ENCODE peak calls at places on chromosomes 7 and 10, in eight cellular contexts. One of them, this sample, is unnamed.

GRCh38 chr10:60417024-60417423 is 27.3 kb upstream of the ANK3 start:
- DNase-seq in BJ: no peak
- DNase-seq in CD8-positive, alpha-beta T cell: no peak
- DNase-seq in cardiac muscle cell: no peak
- DNase-seq in adrenal gland: no peak
- DNase-seq in hepatocyte: peak; percentile 16
- DNase-seq in SK-N-SH: no peak
- DNase-seq in dorsolateral prefrontal cortex: no peak
- DNase-seq in this sample: no peak

GRCh38 chr10:34644245-34644644 is 170.9 kb downstream of the PARD3 start:
- DNase-seq in BJ: no peak
- DNase-seq in CD8-positive, alpha-beta T cell: no peak
- DNase-seq in cardiac muscle cell: peak; percentile 64
- DNase-seq in adrenal gland: no peak
- DNase-seq in hepatocyte: no peak
- DNase-seq in SK-N-SH: no peak
- DNase-seq in dorsolateral prefrontal cortex: no peak
- DNase-seq in this sample: peak; percentile 49

GRCh38 chr10:133608855-133609254 is 17.7 kb downstream of the FRG2B start:
- DNase-seq in BJ: no peak
- DNase-seq in CD8-positive, alpha-beta T cell: no peak
- DNase-seq in cardiac muscle cell: peak; percentile 0
- DNase-seq in adrenal gland: no peak
- DNase-seq in hepatocyte: no peak
- DNase-seq in SK-N-SH: peak; percentile 38
- DNase-seq in dorsolateral prefrontal cortex: no peak
- DNase-seq in this sample: no peak

GRCh38 chr7:107152011-107152410 is 16.8 kb upstream of the HBP1 start:
- DNase-seq in BJ: peak; percentile 23
- DNase-seq in CD8-positive, alpha-beta T cell: no peak
- DNase-seq in cardiac muscle cell: no peak
- DNase-seq in adrenal gland: no peak
- DNase-seq in hepatocyte: peak; percentile 20
- DNase-seq in SK-N-SH: no peak
- DNase-seq in dorsolateral prefrontal cortex: no peak
- DNase-seq in this sample: no peak

GRCh38 chr10:24681476-24682088 is 42.1 kb downstream of the ARHGAP21 start:
- DNase-seq in BJ: no peak
- DNase-seq in CD8-positive, alpha-beta T cell: no peak
- DNase-seq in cardiac muscle cell: no peak
- DNase-seq in adrenal gland: no peak
- DNase-seq in hepatocyte: peak; percentile 26
- DNase-seq in SK-N-SH: no peak
- DNase-seq in dorsolateral prefrontal cortex: no peak
- DNase-seq in this sample: no peak

GRCh38 chr10:98361131-98361633 is 53.8 kb downstream of the PYROXD2 start:
- DNase-seq in BJ: peak; percentile 88
- DNase-seq in CD8-positive, alpha-beta T cell: no peak
- DNase-seq in cardiac muscle cell: peak; percentile 89
- DNase-seq in adrenal gland: peak; percentile 92
- DNase-seq in hepatocyte: peak; percentile 87
- DNase-seq in SK-N-SH: no peak
- DNase-seq in dorsolateral prefrontal cortex: no peak
- DNase-seq in this sample: peak; percentile 83

GRCh38 chr7:120402801-120403200 is 129.8 kb downstream of the KCND2 start:
- DNase-seq in BJ: no peak
- DNase-seq in CD8-positive, alpha-beta T cell: no peak
- DNase-seq in cardiac muscle cell: no peak
- DNase-seq in adrenal gland: no peak
- DNase-seq in hepatocyte: no peak
- DNase-seq in SK-N-SH: no peak
- DNase-seq in dorsolateral prefrontal cortex: no peak
- DNase-seq in this sample: no peak

GRCh38 chr7:47180268-47180826 is 401.6 kb downstream of the TNS3 start:
- DNase-seq in BJ: no peak
- DNase-seq in CD8-positive, alpha-beta T cell: no peak
- DNase-seq in cardiac muscle cell: peak; percentile 79
- DNase-seq in adrenal gland: peak; percentile 64
- DNase-seq in hepatocyte: peak; percentile 80
- DNase-seq in SK-N-SH: peak; percentile 73
- DNase-seq in dorsolateral prefrontal cortex: no peak
- DNase-seq in this sample: no peak

GRCh38 chr7:40175725-40176510 is 41.1 kb downstream of the SUGCT start:
- DNase-seq in BJ: peak; percentile 18
- DNase-seq in CD8-positive, alpha-beta T cell: no peak
- DNase-seq in cardiac muscle cell: no peak
- DNase-seq in adrenal gland: no peak
- DNase-seq in hepatocyte: no peak
- DNase-seq in SK-N-SH: no peak
- DNase-seq in dorsolateral prefrontal cortex: no peak
- DNase-seq in this sample: no peak

GRCh38 chr7:46432666-46433065 is 511.6 kb upstream of the IGFBP3 start:
- DNase-seq in BJ: peak; percentile 57
- DNase-seq in CD8-positive, alpha-beta T cell: no peak
- DNase-seq in cardiac muscle cell: no peak
- DNase-seq in adrenal gland: no peak
- DNase-seq in hepatocyte: peak; percentile 13
- DNase-seq in SK-N-SH: no peak
- DNase-seq in dorsolateral prefrontal cortex: no peak
- DNase-seq in this sample: no peak

GRCh38 chr10:70722820-70723424 is 50.6 kb downstream of the ADAMTS14 start:
- DNase-seq in BJ: peak; percentile 24
- DNase-seq in CD8-positive, alpha-beta T cell: no peak
- DNase-seq in cardiac muscle cell: no peak
- DNase-seq in adrenal gland: peak; percentile 17
- DNase-seq in hepatocyte: no peak
- DNase-seq in SK-N-SH: no peak
- DNase-seq in dorsolateral prefrontal cortex: no peak
- DNase-seq in this sample: no peak

GRCh38 chr7:19754521-19755116 is 18.8 kb downstream of the TMEM196 start:
- DNase-seq in BJ: peak; percentile 5
- DNase-seq in CD8-positive, alpha-beta T cell: no peak
- DNase-seq in cardiac muscle cell: peak; percentile 23
- DNase-seq in adrenal gland: no peak
- DNase-seq in hepatocyte: peak; percentile 32
- DNase-seq in SK-N-SH: peak; percentile 12
- DNase-seq in dorsolateral prefrontal cortex: no peak
- DNase-seq in this sample: no peak

GRCh38 chr10:3830946-3831345 is 45.9 kb upstream of the KLF6 start:
- DNase-seq in BJ: no peak
- DNase-seq in CD8-positive, alpha-beta T cell: no peak
- DNase-seq in cardiac muscle cell: no peak
- DNase-seq in adrenal gland: no peak
- DNase-seq in hepatocyte: no peak
- DNase-seq in SK-N-SH: no peak
- DNase-seq in dorsolateral prefrontal cortex: no peak
- DNase-seq in this sample: no peak

GRCh38 chr10:3827768-3828403 is 42.9 kb upstream of the KLF6 start:
- DNase-seq in BJ: no peak
- DNase-seq in CD8-positive, alpha-beta T cell: no peak
- DNase-seq in cardiac muscle cell: no peak
- DNase-seq in adrenal gland: no peak
- DNase-seq in hepatocyte: no peak
- DNase-seq in SK-N-SH: no peak
- DNase-seq in dorsolateral prefrontal cortex: no peak
- DNase-seq in this sample: no peak

GRCh38 chr10:3827266-3827665 is 42.3 kb upstream of the KLF6 start:
- DNase-seq in BJ: no peak
- DNase-seq in CD8-positive, alpha-beta T cell: no peak
- DNase-seq in cardiac muscle cell: no peak
- DNase-seq in adrenal gland: no peak
- DNase-seq in hepatocyte: no peak
- DNase-seq in SK-N-SH: no peak
- DNase-seq in dorsolateral prefrontal cortex: no peak
- DNase-seq in this sample: no peak

GRCh38 chr10:3828404-3829192 is 43.6 kb upstream of the KLF6 start:
- DNase-seq in BJ: no peak
- DNase-seq in CD8-positive, alpha-beta T cell: no peak
- DNase-seq in cardiac muscle cell: no peak
- DNase-seq in adrenal gland: peak; percentile 52
- DNase-seq in hepatocyte: peak; percentile 54
- DNase-seq in SK-N-SH: no peak
- DNase-seq in dorsolateral prefrontal cortex: no peak
- DNase-seq in this sample: no peak

GRCh38 chr10:3829193-3830050 is 44.4 kb upstream of the KLF6 start:
- DNase-seq in BJ: no peak
- DNase-seq in CD8-positive, alpha-beta T cell: no peak
- DNase-seq in cardiac muscle cell: no peak
- DNase-seq in adrenal gland: no peak
- DNase-seq in hepatocyte: no peak
- DNase-seq in SK-N-SH: no peak
- DNase-seq in dorsolateral prefrontal cortex: no peak
- DNase-seq in this sample: no peak
- H3K4me3 ChIP-seq in BJ: no peak overlapping the region
- H3K4me3 ChIP-seq in CD8-positive, alpha-beta T cell: peak overlapping the region; percentile 28
- H3K4me3 ChIP-seq in cardiac muscle cell: no peak overlapping the region
- H3K4me3 ChIP-seq in adrenal gland: no peak overlapping the region
- H3K4me3 ChIP-seq in hepatocyte: no peak overlapping the region
- H3K4me3 ChIP-seq in SK-N-SH: no peak overlapping the region
- H3K4me3 ChIP-seq in dorsolateral prefrontal cortex: peak overlapping the region; percentile 70
- H3K4me3 ChIP-seq in this sample: peak overlapping the region; percentile 21

DNA sequence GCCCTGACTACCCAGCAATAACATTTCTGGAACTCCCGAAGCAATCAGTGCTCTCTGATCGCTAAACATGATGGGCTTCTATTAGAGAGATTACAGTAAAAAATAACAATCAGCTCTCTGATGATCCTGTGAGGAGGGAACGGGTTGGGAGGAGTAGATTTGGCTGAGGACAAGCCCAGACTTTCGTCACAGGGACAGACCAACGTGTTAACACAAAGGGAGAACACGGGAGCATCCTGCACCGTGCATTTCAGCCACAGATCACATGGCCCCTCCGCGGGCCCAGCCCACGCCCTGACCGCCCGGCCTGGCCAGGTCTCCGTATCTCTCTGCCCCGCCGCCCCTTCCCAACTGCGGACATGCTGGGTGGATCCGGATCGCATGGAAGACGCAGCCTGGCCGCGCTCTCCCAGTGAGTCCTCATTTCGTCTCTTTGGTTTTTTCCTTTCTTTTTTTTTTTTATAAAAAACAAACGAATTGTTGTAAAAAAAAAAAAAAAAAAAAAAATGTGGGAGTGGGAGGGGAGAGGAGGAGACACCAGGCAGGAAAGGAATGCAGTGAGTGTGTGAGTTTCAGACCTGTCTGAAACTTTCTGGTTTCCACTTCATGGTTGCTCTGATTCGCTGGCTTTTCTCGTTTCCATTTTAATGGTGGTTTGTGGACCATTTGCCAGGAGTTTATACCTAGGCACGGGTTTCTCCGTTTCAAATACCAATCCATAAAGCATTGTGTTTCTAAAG is 94.9 kb upstream of the AGBL3 start:
- DNase-seq in BJ: peak; percentile 35
- DNase-seq in CD8-positive, alpha-beta T cell: no peak
- DNase-seq in cardiac muscle cell: peak; percentile 72
- DNase-seq in adrenal gland: peak; percentile 95
- DNase-seq in hepatocyte: peak; percentile 89
- DNase-seq in SK-N-SH: peak; percentile 88
- DNase-seq in dorsolateral prefrontal cortex: peak; percentile 59
- DNase-seq in this sample: peak; percentile 61
- H3K4me3 ChIP-seq in BJ: peak overlapping the region; percentile 43
- H3K4me3 ChIP-seq in CD8-positive, alpha-beta T cell: no peak overlapping the region
- H3K4me3 ChIP-seq in cardiac muscle cell: peak overlapping the region; percentile 48
- H3K4me3 ChIP-seq in adrenal gland: no peak overlapping the region
- H3K4me3 ChIP-seq in hepatocyte: peak overlapping the region; percentile 38
- H3K4me3 ChIP-seq in SK-N-SH: peak overlapping the region; percentile 70
- H3K4me3 ChIP-seq in dorsolateral prefrontal cortex: peak overlapping the region; percentile 71
- H3K4me3 ChIP-seq in this sample: peak overlapping the region; percentile 33

GRCh38 chr10:122955892-122956291 is 1.9 kb upstream of the C10orf88 start:
- DNase-seq in BJ: no peak
- DNase-seq in CD8-positive, alpha-beta T cell: no peak
- DNase-seq in cardiac muscle cell: no peak
- DNase-seq in adrenal gland: no peak
- DNase-seq in hepatocyte: peak; percentile 22
- DNase-seq in SK-N-SH: no peak
- DNase-seq in dorsolateral prefrontal cortex: no peak
- DNase-seq in this sample: no peak
- H3K4me3 ChIP-seq in BJ: no peak overlapping the region
- H3K4me3 ChIP-seq in CD8-positive, alpha-beta T cell: no peak overlapping the region
- H3K4me3 ChIP-seq in cardiac muscle cell: no peak overlapping the region
- H3K4me3 ChIP-seq in adrenal gland: no peak overlapping the region
- H3K4me3 ChIP-seq in hepatocyte: no peak overlapping the region
- H3K4me3 ChIP-seq in SK-N-SH: no peak overlapping the region
- H3K4me3 ChIP-seq in dorsolateral prefrontal cortex: no peak overlapping the region
- H3K4me3 ChIP-seq in this sample: no peak overlapping the region

GRCh38 chr10:71749396-71749795 is 23.9 kb downstream of the VSIR start:
- DNase-seq in BJ: no peak
- DNase-seq in CD8-positive, alpha-beta T cell: no peak
- DNase-seq in cardiac muscle cell: no peak
- DNase-seq in adrenal gland: no peak
- DNase-seq in hepatocyte: no peak
- DNase-seq in SK-N-SH: no peak
- DNase-seq in dorsolateral prefrontal cortex: no peak
- DNase-seq in this sample: no peak
- H3K4me3 ChIP-seq in BJ: no peak overlapping the region
- H3K4me3 ChIP-seq in CD8-positive, alpha-beta T cell: no peak overlapping the region
- H3K4me3 ChIP-seq in cardiac muscle cell: no peak overlapping the region
- H3K4me3 ChIP-seq in adrenal gland: no peak overlapping the region
- H3K4me3 ChIP-seq in hepatocyte: no peak overlapping the region
- H3K4me3 ChIP-seq in SK-N-SH: no peak overlapping the region
- H3K4me3 ChIP-seq in dorsolateral prefrontal cortex: no peak overlapping the region
- H3K4me3 ChIP-seq in this sample: no peak overlapping the region

GRCh38 chr7:134828361-134828760 is 48.9 kb downstream of the CALD1 start:
- DNase-seq in BJ: no peak
- DNase-seq in CD8-positive, alpha-beta T cell: no peak
- DNase-seq in cardiac muscle cell: no peak
- DNase-seq in adrenal gland: no peak
- DNase-seq in hepatocyte: no peak
- DNase-seq in SK-N-SH: no peak
- DNase-seq in dorsolateral prefrontal cortex: no peak
- DNase-seq in this sample: no peak
- H3K4me3 ChIP-seq in BJ: no peak overlapping the region
- H3K4me3 ChIP-seq in CD8-positive, alpha-beta T cell: no peak overlapping the region
- H3K4me3 ChIP-seq in cardiac muscle cell: no peak overlapping the region
- H3K4me3 ChIP-seq in adrenal gland: no peak overlapping the region
- H3K4me3 ChIP-seq in hepatocyte: no peak overlapping the region
- H3K4me3 ChIP-seq in SK-N-SH: no peak overlapping the region
- H3K4me3 ChIP-seq in dorsolateral prefrontal cortex: no peak overlapping the region
- H3K4me3 ChIP-seq in this sample: no peak overlapping the region

DNA sequence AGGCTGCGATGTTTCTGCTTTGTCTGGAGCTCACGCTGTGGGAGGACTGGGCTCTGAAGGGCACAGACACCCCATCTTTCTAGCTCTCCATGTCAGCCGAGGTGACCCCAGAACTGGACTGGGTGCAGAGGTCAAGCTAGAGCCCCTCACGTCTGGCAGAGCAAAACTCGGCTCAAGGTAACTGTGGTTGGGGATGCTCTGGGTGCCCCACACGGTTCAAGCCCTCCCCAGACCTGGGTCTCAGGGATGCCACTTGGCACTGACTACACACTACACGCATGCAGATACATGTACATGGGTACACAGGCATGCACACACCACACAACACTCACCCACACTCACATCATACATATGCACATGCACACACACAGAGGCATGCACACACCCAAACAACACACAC is 219.1 kb downstream of the DNAJB6 start:
- DNase-seq in BJ: no peak
- DNase-seq in CD8-positive, alpha-beta T cell: no peak
- DNase-seq in cardiac muscle cell: no peak
- DNase-seq in adrenal gland: no peak
- DNase-seq in hepatocyte: no peak
- DNase-seq in SK-N-SH: no peak
- DNase-seq in dorsolateral prefrontal cortex: no peak
- DNase-seq in this sample: peak; percentile 9
- H3K4me3 ChIP-seq in BJ: no peak overlapping the region
- H3K4me3 ChIP-seq in CD8-positive, alpha-beta T cell: no peak overlapping the region
- H3K4me3 ChIP-seq in cardiac muscle cell: no peak overlapping the region
- H3K4me3 ChIP-seq in adrenal gland: no peak overlapping the region
- H3K4me3 ChIP-seq in hepatocyte: no peak overlapping the region
- H3K4me3 ChIP-seq in SK-N-SH: no peak overlapping the region
- H3K4me3 ChIP-seq in dorsolateral prefrontal cortex: no peak overlapping the region
- H3K4me3 ChIP-seq in this sample: no peak overlapping the region